ENCODE peak calls at places on chromosomes 2 and 18, in eight cellular contexts. One of them, this sample, is unnamed.

GRCh38 chr18:49406863-49407262 is 53.6 kb downstream of the DYM start:
- DNase-seq in fibroblast of mammary gland: no peak
- DNase-seq in nephron progenitor cell: no peak
- DNase-seq in psoas muscle: no peak
- DNase-seq in A549: no peak
- DNase-seq in colonic mucosa: no peak
- DNase-seq in body of pancreas: no peak
- DNase-seq in sigmoid colon: no peak
- DNase-seq in this sample: no peak

GRCh38 chr2:68997401-68997800 is 15.6 kb upstream of the ANTXR1 start:
- DNase-seq in colonic mucosa: no peak
- DNase-seq in fibroblast of mammary gland: no peak
- DNase-seq in body of pancreas: no peak
- DNase-seq in A549: no peak
- DNase-seq in nephron progenitor cell: no peak
- DNase-seq in psoas muscle: no peak
- DNase-seq in sigmoid colon: no peak
- DNase-seq in this sample: no peak

GRCh38 chr2:52879561-52879960 is 888.0 kb upstream of the CHAC2 start:
- DNase-seq in colonic mucosa: no peak
- DNase-seq in A549: no peak
- DNase-seq in body of pancreas: no peak
- DNase-seq in fibroblast of mammary gland: no peak
- DNase-seq in sigmoid colon: no peak
- DNase-seq in psoas muscle: no peak
- DNase-seq in nephron progenitor cell: no peak
- DNase-seq in this sample: no peak

GRCh38 chr2:31318360-31319336 is 84.7 kb downstream of the EHD3 start:
- DNase-seq in psoas muscle: peak
- DNase-seq in nephron progenitor cell: no peak
- DNase-seq in A549: no peak
- DNase-seq in sigmoid colon: peak
- DNase-seq in body of pancreas: no peak
- DNase-seq in colonic mucosa: peak
- DNase-seq in fibroblast of mammary gland: peak
- DNase-seq in this sample: no peak

GRCh38 chr2:206780671-206781070 is 15.3 kb downstream of the FASTKD2 start:
- DNase-seq in nephron progenitor cell: no peak
- DNase-seq in colonic mucosa: no peak
- DNase-seq in psoas muscle: no peak
- DNase-seq in A549: no peak
- DNase-seq in body of pancreas: no peak
- DNase-seq in sigmoid colon: no peak
- DNase-seq in fibroblast of mammary gland: no peak
- DNase-seq in this sample: no peak

GRCh38 chr2:228339525-228339924 is 158.0 kb upstream of the SPHKAP start:
- DNase-seq in A549: no peak
- DNase-seq in nephron progenitor cell: no peak
- DNase-seq in psoas muscle: no peak
- DNase-seq in sigmoid colon: no peak
- DNase-seq in fibroblast of mammary gland: no peak
- DNase-seq in body of pancreas: no peak
- DNase-seq in colonic mucosa: no peak
- DNase-seq in this sample: no peak

GRCh38 chr2:157246212-157247067 is 11.1 kb upstream of the GALNT5 start:
- DNase-seq in fibroblast of mammary gland: peak
- DNase-seq in psoas muscle: no peak
- DNase-seq in sigmoid colon: no peak
- DNase-seq in colonic mucosa: no peak
- DNase-seq in nephron progenitor cell: no peak
- DNase-seq in body of pancreas: no peak
- DNase-seq in A549: peak
- DNase-seq in this sample: no peak

GRCh38 chr2:162011718-162012564 is 62.1 kb downstream of the DPP4 start:
- DNase-seq in fibroblast of mammary gland: no peak
- DNase-seq in A549: no peak
- DNase-seq in sigmoid colon: no peak
- DNase-seq in nephron progenitor cell: no peak
- DNase-seq in psoas muscle: no peak
- DNase-seq in colonic mucosa: peak
- DNase-seq in body of pancreas: no peak
- DNase-seq in this sample: no peak

GRCh38 chr2:201484805-201485204 is 33.3 kb downstream of the STRADB start:
- DNase-seq in psoas muscle: no peak
- DNase-seq in nephron progenitor cell: no peak
- DNase-seq in body of pancreas: no peak
- DNase-seq in sigmoid colon: no peak
- DNase-seq in A549: no peak
- DNase-seq in colonic mucosa: no peak
- DNase-seq in fibroblast of mammary gland: peak
- DNase-seq in this sample: no peak

GRCh38 chr2:75044291-75044690 is 85.8 kb downstream of the POLE4 start:
- DNase-seq in body of pancreas: no peak
- DNase-seq in psoas muscle: no peak
- DNase-seq in nephron progenitor cell: no peak
- DNase-seq in A549: no peak
- DNase-seq in colonic mucosa: no peak
- DNase-seq in sigmoid colon: no peak
- DNase-seq in fibroblast of mammary gland: no peak
- DNase-seq in this sample: no peak

GRCh38 chr2:142914507-142915313 is 37.2 kb downstream of the KYNU start:
- DNase-seq in A549: no peak
- DNase-seq in fibroblast of mammary gland: no peak
- DNase-seq in colonic mucosa: no peak
- DNase-seq in sigmoid colon: no peak
- DNase-seq in psoas muscle: no peak
- DNase-seq in nephron progenitor cell: no peak
- DNase-seq in body of pancreas: no peak
- DNase-seq in this sample: no peak

GRCh38 chr2:38856165-38856564 is 19.6 kb downstream of the DHX57 start:
- DNase-seq in fibroblast of mammary gland: peak
- DNase-seq in sigmoid colon: no peak
- DNase-seq in A549: no peak
- DNase-seq in psoas muscle: no peak
- DNase-seq in nephron progenitor cell: no peak
- DNase-seq in colonic mucosa: no peak
- DNase-seq in body of pancreas: no peak
- DNase-seq in this sample: no peak

GRCh38 chr2:42931147-42931817 is 138.9 kb upstream of the HAAO start:
- DNase-seq in colonic mucosa: no peak
- DNase-seq in fibroblast of mammary gland: peak
- DNase-seq in body of pancreas: no peak
- DNase-seq in psoas muscle: no peak
- DNase-seq in nephron progenitor cell: peak
- DNase-seq in A549: no peak
- DNase-seq in sigmoid colon: no peak
- DNase-seq in this sample: no peak

GRCh38 chr2:209579236-209579749 is 155.4 kb downstream of the MAP2 start:
- DNase-seq in psoas muscle: no peak
- DNase-seq in fibroblast of mammary gland: peak
- DNase-seq in body of pancreas: no peak
- DNase-seq in A549: no peak
- DNase-seq in sigmoid colon: no peak
- DNase-seq in nephron progenitor cell: peak
- DNase-seq in colonic mucosa: no peak
- DNase-seq in this sample: no peak

GRCh38 chr2:219344756-219345458 is 12.4 kb upstream of the RESP18 start:
- DNase-seq in body of pancreas: peak
- DNase-seq in colonic mucosa: peak
- DNase-seq in psoas muscle: no peak
- DNase-seq in sigmoid colon: peak
- DNase-seq in A549: no peak
- DNase-seq in fibroblast of mammary gland: no peak
- DNase-seq in nephron progenitor cell: no peak
- DNase-seq in this sample: no peak

GRCh38 chr2:8684885-8685696 is 3.2 kb downstream of the ID2 start:
- DNase-seq in sigmoid colon: peak
- DNase-seq in fibroblast of mammary gland: no peak
- DNase-seq in colonic mucosa: peak
- DNase-seq in body of pancreas: peak
- DNase-seq in A549: peak
- DNase-seq in psoas muscle: peak
- DNase-seq in nephron progenitor cell: peak
- DNase-seq in this sample: peak

DNA sequence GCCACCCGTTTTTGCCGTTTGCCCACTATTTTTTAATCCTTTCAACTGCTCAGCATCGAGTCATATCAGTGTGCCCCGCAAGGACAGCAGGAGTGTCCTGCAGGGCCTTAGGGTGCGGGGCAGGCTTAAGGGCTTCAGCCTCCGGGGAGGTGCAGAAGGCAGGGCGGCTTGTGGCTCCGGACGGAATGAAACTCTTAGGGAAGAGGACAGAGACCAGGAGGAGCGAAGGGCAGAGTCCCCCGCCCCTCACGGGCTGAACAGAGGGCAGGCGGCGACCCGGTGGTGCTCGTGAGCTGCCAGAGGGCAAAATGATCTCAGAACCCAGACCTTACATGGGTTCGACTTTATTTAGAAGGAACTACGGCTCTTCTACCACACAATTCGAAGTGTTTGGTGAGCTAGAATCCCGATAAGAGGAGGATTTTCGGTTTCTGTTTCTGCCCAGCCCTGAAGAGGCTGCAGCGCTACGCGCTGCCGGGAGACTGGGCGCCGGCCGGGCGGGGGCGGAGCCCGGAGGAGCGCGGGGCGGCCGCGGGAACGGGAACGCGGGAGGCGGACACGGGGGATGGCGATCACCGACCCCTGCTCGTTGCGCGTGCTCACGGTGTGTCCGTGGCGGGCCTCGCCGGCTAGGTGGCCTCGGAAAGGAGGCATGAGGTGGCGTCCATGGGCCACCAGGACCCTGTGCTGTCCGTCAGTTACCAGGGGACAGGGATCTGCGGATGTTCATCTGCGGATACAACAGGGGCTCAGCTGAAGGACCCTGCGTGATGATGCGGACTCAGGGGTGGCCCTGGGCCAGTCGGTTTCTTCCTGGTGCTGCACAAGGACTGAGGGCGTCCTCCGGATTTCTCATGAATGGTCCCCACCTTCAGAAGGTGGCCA is 4.3 kb upstream of the SP100 start:
- DNase-seq in psoas muscle: peak
- DNase-seq in nephron progenitor cell: peak
- DNase-seq in fibroblast of mammary gland: peak
- DNase-seq in colonic mucosa: peak
- DNase-seq in body of pancreas: peak
- DNase-seq in A549: peak
- DNase-seq in sigmoid colon: peak
- DNase-seq in this sample: no peak
- TF ChIP-seq CTCF in psoas muscle: no peak
- TF ChIP-seq CTCF in nephron progenitor cell: no peak
- TF ChIP-seq CTCF in fibroblast of mammary gland: no peak
- TF ChIP-seq CTCF in colonic mucosa: no peak
- TF ChIP-seq CTCF in body of pancreas: no peak
- TF ChIP-seq CTCF in A549: no peak
- TF ChIP-seq CTCF in sigmoid colon: no peak
- TF ChIP-seq CTCF in this sample: peak

GRCh38 chr2:238750212-238750904 is 97.5 kb upstream of the TWIST2 start:
- DNase-seq in psoas muscle: no peak
- DNase-seq in A549: no peak
- DNase-seq in sigmoid colon: no peak
- DNase-seq in body of pancreas: no peak
- DNase-seq in colonic mucosa: no peak
- DNase-seq in fibroblast of mammary gland: no peak
- DNase-seq in nephron progenitor cell: no peak
- DNase-seq in this sample: no peak

DNA sequence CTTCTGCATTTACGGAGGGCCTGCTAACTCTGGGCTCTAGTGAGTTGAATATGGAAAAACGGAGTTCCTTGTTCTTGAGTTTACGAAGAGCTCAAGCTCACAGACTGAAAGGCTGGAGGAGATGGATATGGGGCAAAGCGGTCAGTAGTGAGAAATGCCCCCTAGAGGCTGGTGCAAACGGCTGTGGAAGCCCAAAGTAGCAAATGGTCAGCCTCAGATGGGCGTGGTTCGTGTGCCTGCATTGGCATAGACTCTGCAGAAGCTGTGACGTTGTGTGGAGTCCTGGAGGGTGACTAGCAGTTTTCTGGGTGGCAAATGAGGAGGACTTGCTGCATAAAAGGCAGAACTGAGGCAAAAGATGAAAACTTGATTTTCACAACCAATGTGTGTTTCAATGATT is 93.6 kb upstream of the TWIST2 start:
- DNase-seq in A549: no peak
- DNase-seq in nephron progenitor cell: no peak
- DNase-seq in fibroblast of mammary gland: peak
- DNase-seq in body of pancreas: no peak
- DNase-seq in psoas muscle: no peak
- DNase-seq in sigmoid colon: no peak
- DNase-seq in colonic mucosa: no peak
- DNase-seq in this sample: no peak
- TF ChIP-seq CTCF in A549: no peak
- TF ChIP-seq CTCF in nephron progenitor cell: no peak
- TF ChIP-seq CTCF in fibroblast of mammary gland: peak
- TF ChIP-seq CTCF in body of pancreas: no peak
- TF ChIP-seq CTCF in psoas muscle: no peak
- TF ChIP-seq CTCF in sigmoid colon: no peak
- TF ChIP-seq CTCF in colonic mucosa: no peak
- TF ChIP-seq CTCF in this sample: no peak

DNA sequence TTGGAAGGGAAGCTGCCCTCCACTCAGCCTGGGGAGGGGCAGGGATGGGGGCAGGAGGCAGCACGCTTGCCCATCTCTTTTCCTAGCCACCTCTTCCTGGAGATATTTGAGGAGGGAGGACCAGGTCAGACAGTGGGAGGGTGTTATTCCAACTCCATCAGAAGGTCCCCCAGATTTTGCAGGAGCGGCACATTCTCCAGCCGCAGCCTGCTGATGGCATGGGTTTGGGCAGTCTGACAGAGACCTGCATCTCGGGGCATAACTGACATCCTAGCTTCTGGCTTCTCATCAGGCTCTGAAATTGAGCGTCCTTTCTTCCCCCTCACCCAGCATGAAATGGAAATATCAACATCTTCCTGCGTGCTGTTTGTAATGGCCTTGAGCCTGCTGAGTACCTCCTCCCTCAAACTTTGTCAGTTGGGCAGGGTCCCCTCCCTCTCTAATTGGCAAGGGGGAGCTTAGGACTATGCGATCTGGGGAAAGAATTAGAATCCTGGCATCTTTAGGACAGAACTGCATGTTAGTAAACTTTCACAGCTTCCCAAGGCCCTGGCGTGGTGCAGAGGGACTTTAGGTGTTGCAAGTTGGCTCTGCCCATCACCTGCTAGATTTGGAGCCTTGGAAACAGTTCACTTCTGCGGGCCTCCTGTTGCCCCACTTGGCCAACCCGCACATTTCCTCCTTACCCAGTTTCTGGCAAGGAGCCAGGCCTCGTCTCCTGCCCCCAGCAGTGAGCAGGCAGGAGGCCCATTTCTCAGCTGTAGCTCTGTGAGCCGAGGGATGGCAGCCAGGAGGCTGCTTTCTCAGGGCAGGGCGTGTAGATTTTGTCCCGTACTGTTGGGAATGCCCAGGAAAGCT is 2.2 kb downstream of the ITM2C start:
- DNase-seq in colonic mucosa: peak
- DNase-seq in body of pancreas: peak
- DNase-seq in fibroblast of mammary gland: peak
- DNase-seq in nephron progenitor cell: no peak
- DNase-seq in sigmoid colon: no peak
- DNase-seq in psoas muscle: peak
- DNase-seq in A549: no peak
- DNase-seq in this sample: no peak
- TF ChIP-seq CTCF in colonic mucosa: no peak
- TF ChIP-seq CTCF in body of pancreas: no peak
- TF ChIP-seq CTCF in fibroblast of mammary gland: no peak
- TF ChIP-seq CTCF in nephron progenitor cell: no peak
- TF ChIP-seq CTCF in sigmoid colon: no peak
- TF ChIP-seq CTCF in psoas muscle: no peak
- TF ChIP-seq CTCF in A549: no peak
- TF ChIP-seq CTCF in this sample: peak

GRCh38 chr2:28413152-28413895 is 20.7 kb downstream of the FOSL2 start:
- DNase-seq in colonic mucosa: peak
- DNase-seq in sigmoid colon: peak
- DNase-seq in psoas muscle: peak
- DNase-seq in A549: no peak
- DNase-seq in body of pancreas: no peak
- DNase-seq in nephron progenitor cell: no peak
- DNase-seq in fibroblast of mammary gland: no peak
- DNase-seq in this sample: peak
- TF ChIP-seq CTCF in colonic mucosa: no peak
- TF ChIP-seq CTCF in sigmoid colon: no peak
- TF ChIP-seq CTCF in psoas muscle: peak
- TF ChIP-seq CTCF in A549: no peak
- TF ChIP-seq CTCF in body of pancreas: no peak
- TF ChIP-seq CTCF in nephron progenitor cell: no peak
- TF ChIP-seq CTCF in fibroblast of mammary gland: no peak
- TF ChIP-seq CTCF in this sample: peak

This sample was measured in chondrocyte.